ENCODE peak calls at places on chromosomes 7 and 10, in four cellular contexts. U is left ventricle myocardium inferior, F is ovary, W is PC-9. B is an unnamed sample.

GRCh38 chr7:139698278-139698677 is 79.5 kb downstream of the HIPK2 start:
- DNase-seq in U (no peak), F (no peak), W (no peak), B (no peak)

GRCh38 chr7:1665721-1666250 is 4.3 kb upstream of the ELFN1 start:
- DNase-seq in U (peak; percentile 56), F (no peak), W (peak; percentile 45), B (no peak)

GRCh38 chr7:70634071-70634470 is 497.9 kb upstream of the GALNT17 start:
- DNase-seq in U (no peak), F (no peak), W (no peak), B (no peak)

GRCh38 chr7:30472081-30472770 is 6.4 kb downstream of the NOD1 start:
- DNase-seq in U (no peak), F (no peak), W (no peak), B (no peak)

GRCh38 chr7:157136372-157136771 is 2.4 kb upstream of the UBE3C start:
- DNase-seq in U (no peak), F (no peak), W (no peak), B (no peak)

GRCh38 chr10:109126016-109126415 is 797.3 kb downstream of the XPNPEP1 start:
- DNase-seq in U (no peak), F (no peak), W (no peak), B (no peak)

GRCh38 chr7:151087247-151088018 is 1.2 kb downstream of the AGAP3 start:
- DNase-seq in U (peak; percentile 72), F (peak; percentile 83), W (peak; percentile 63), B (no peak)

GRCh38 chr7:17289074-17289665 is 9.3 kb upstream of the AHR start:
- DNase-seq in U (no peak), F (no peak), W (no peak), B (peak; percentile 97)

GRCh38 chr10:131897297-131897899 is 3.4 kb upstream of the PPP2R2D start:
- DNase-seq in U (no peak), F (peak; percentile 73), W (no peak), B (no peak)

GRCh38 chr10:58773942-58774341 is 261.3 kb downstream of the BICC1 start:
- DNase-seq in U (no peak), F (no peak), W (no peak), B (no peak)

GRCh38 chr7:50267525-50268041 is 36.9 kb upstream of the IKZF1 start:
- DNase-seq in U (no peak), F (no peak), W (no peak), B (no peak)

GRCh38 chr10:133087045-133087678 is 562 bp upstream of the ADGRA1 start:
- DNase-seq in U (no peak), F (no peak), W (no peak), B (no peak)

GRCh38 chr10:126058507-126058906 is 162.1 kb downstream of the FANK1 start:
- DNase-seq in U (no peak), F (no peak), W (no peak), B (no peak)

GRCh38 chr7:132121987-132122386 is 454.3 kb downstream of the PLXNA4 start:
- DNase-seq in U (no peak), F (no peak), W (no peak), B (no peak)

GRCh38 chr10:44857363-44858016 is 53.6 kb upstream of the TMEM72 start:
- DNase-seq in U (peak; percentile 76), F (peak; percentile 85), W (peak; percentile 39), B (no peak)

GRCh38 chr7:37916673-37917660 is at the start of gene SFRP4:
- DNase-seq in U (peak; percentile 57), F (peak; percentile 91), W (peak; percentile 14), B (no peak)

GRCh38 chr10:131436467-131436866 is 124.9 kb upstream of the TCERG1L start:
- DNase-seq in U (no peak), F (no peak), W (no peak), B (no peak)

GRCh38 chr7:7693881-7694280 is 24.5 kb downstream of the RPA3 start:
- DNase-seq in U (no peak), F (no peak), W (no peak), B (peak; percentile 69)

GRCh38 chr10:129365767-129366400 is 101.2 kb upstream of the MGMT start:
- DNase-seq in U (no peak), F (no peak), W (no peak), B (no peak)

GRCh38 chr10:105793071-105793470 is 1152.0 kb downstream of the SORCS3 start:
- DNase-seq in U (no peak), F (no peak), W (no peak), B (peak; percentile 57)

GRCh38 chr7:125695631-125696030 is 766.0 kb upstream of the POT1 start:
- DNase-seq in U (no peak), F (no peak), W (no peak), B (no peak)

GRCh38 chr10:117242463-117242832 is 1.5 kb downstream of the SLC18A2 start:
- DNase-seq in U (no peak), F (no peak), W (no peak), B (no peak)

GRCh38 chr7:113289140-113289740 is 170.9 kb upstream of the SMIM30 start:
- DNase-seq in U (no peak), F (no peak), W (no peak), B (peak; percentile 23)

GRCh38 chr10:129937351-129937751 is 26.7 kb downstream of the EBF3 start:
- DNase-seq in U (peak; percentile 11), F (peak; percentile 13), W (no peak), B (no peak)

GRCh38 chr7:116021237-116021636 is 9.3 kb downstream of the TFEC start:
- DNase-seq in U (no peak), F (no peak), W (no peak), B (no peak)

GRCh38 chr7:75630549-75630948 is 108.2 kb downstream of the HIP1 start:
- DNase-seq in U (no peak), F (no peak), W (no peak), B (no peak)

GRCh38 chr7:146826338-146826737 is 709.7 kb downstream of the CNTNAP2 start:
- DNase-seq in U (no peak), F (no peak), W (no peak), B (no peak)

GRCh38 chr10:25682203-25682950 is 251.7 kb upstream of the MYO3A start:
- DNase-seq in U (no peak), F (no peak), W (no peak), B (no peak)

GRCh38 chr7:81244213-81244612 is 325.4 kb upstream of the SEMA3C start:
- DNase-seq in U (no peak), F (no peak), W (no peak), B (peak; percentile 23)

GRCh38 chr7:151705744-151706567 is 171.0 kb downstream of the PRKAG2 start:
- DNase-seq in U (peak; percentile 15), F (no peak), W (no peak), B (no peak)

GRCh38 chr7:109094-109493 is 83.3 kb upstream of the FAM20C start:
- DNase-seq in U (peak; percentile 49), F (no peak), W (no peak), B (no peak)

GRCh38 chr7:76191783-76192240 is 9.9 kb upstream of the SRRM3 start:
- DNase-seq in U (no peak), F (no peak), W (peak; percentile 22), B (no peak)

GRCh38 chr7:8627322-8627721 is 193.9 kb downstream of the NXPH1 start:
- DNase-seq in U (no peak), F (no peak), W (no peak), B (no peak)

GRCh38 chr10:101770331-101771215 is 5.3 kb downstream of the FGF8 start:
- DNase-seq in U (no peak), F (peak; percentile 25), W (no peak), B (no peak)

GRCh38 chr7:376306-376969 is 86.5 kb downstream of the FOXL3 start:
- DNase-seq in U (peak; percentile 12), F (peak; percentile 30), W (no peak), B (no peak)

GRCh38 chr7:155097338-155097737 is 27.2 kb downstream of the HTR5A start:
- DNase-seq in U (no peak), F (no peak), W (no peak), B (no peak)

GRCh38 chr7:30996261-30996660 is 32.5 kb downstream of the GHRHR start:
- DNase-seq in U (peak; percentile 72), F (no peak), W (no peak), B (no peak)

GRCh38 chr7:87624628-87625027 is 3.6 kb upstream of the RUNDC3B start:
- DNase-seq in U (no peak), F (no peak), W (no peak), B (no peak)

GRCh38 chr10:104274762-104275721 is 6.1 kb downstream of the GSTO2 start:
- DNase-seq in U (no peak), F (peak; percentile 71), W (peak; percentile 34), B (no peak)

GRCh38 chr7:138654616-138655015 is 46.5 kb downstream of the SVOPL start:
- DNase-seq in U (no peak), F (no peak), W (no peak), B (no peak)

GRCh38 chr7:159141660-159142059 is 3.0 kb downstream of the VIPR2 start:
- DNase-seq in U (peak; percentile 44), F (peak; percentile 23), W (no peak), B (no peak)
- TF ChIP-seq CTCF in U (peak; percentile 10), F (no peak), W (no peak), B (no peak)

DNA sequence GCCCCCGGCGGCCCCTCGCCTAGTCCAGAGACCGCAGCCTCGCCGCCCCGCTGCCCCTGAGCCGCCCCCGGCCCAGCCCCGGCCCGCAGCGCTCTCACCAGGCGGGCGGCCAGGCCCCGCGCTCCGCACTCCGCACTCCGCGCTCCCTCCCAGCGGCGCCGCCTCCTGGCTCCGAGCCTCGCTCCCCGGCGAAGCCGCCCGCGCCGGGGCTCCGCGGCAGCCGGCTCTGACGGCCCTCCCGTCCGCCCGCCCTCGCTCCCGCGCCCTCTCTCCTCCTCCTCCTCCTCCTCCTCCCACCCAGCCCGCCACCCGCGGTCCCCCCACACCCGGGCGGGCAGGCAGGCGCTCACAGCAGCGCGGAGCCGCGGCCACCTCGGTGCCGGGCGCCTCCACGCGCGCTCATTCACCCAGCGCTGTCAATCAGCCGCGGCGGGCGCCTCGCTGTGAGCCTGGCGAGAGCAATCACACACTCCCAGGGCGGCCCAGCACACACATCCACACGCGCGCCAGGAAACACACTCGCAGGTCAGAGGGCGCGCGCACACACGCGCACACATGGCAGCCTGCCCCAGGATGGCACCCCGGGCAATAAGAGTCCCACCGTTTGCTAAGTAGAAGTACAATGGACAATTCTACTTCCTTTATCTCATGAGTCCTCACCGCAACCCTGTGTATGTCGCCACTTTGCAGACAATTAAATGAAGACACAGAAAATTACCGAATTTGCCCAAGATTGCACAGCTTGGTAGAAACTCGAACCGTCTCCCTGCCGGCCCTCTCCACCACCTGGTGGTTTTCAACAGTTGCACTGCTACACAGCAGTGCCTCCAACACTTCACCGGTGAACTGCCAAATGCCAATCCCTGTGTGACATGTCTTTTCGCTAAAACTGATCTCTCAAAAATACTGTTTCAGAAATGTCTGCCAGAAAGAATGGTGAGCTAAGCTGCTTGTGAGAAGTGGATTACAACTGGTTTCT is at the start of gene PRRT4:
- DNase-seq in U (peak; percentile 43), F (peak; percentile 69), W (peak; percentile 38), B (no peak)
- H3K4me3 ChIP-seq in U (peak within 1 kb of the TSS; percentile 68), F (peak within 1 kb of the TSS; percentile 43), W (peak within 1 kb of the TSS; percentile 67), B (peak within 1 kb of the TSS; percentile 34)

GRCh38 chr10:69800109-69800508 is 1.6 kb upstream of the COL13A1 start:
- DNase-seq in U (no peak), F (no peak), W (peak; percentile 49), B (no peak)
- TF ChIP-seq CTCF in U (peak; percentile 72), F (peak; percentile 37), W (peak; percentile 82), B (peak; percentile 83)

GRCh38 chr7:94223375-94224084 is 171.2 kb upstream of the COL1A2 start:
- DNase-seq in U (no peak), F (no peak), W (peak; percentile 57), B (peak; percentile 48)
- H3K4me3 ChIP-seq in U (no peak overlapping the region), F (no peak overlapping the region), W (no peak overlapping the region), B (no peak overlapping the region)

GRCh38 chr7:32495298-32496051 is at the start of gene AVL9:
- DNase-seq in U (peak; percentile 99), F (peak; percentile 98), W (peak; percentile 100), B (peak; percentile 84)
- TF ChIP-seq CTCF in U (no peak), F (no peak), W (no peak), B (no peak)